ENCODE peak calls at places on chromosomes 7 and 10, in five cellular contexts. One of them, this sample, is unnamed.

GRCh38 chr7:12475362-12476063 is 71.8 kb upstream of the VWDE start:
- DNase-seq in HepG2: no peak
- DNase-seq in IMR-90: peak; percentile 55
- DNase-seq in GM12878: no peak
- DNase-seq in SK-N-SH: no peak
- DNase-seq in this sample: peak; percentile 50

GRCh38 chr7:156897673-156898072 is 4.7 kb upstream of the LMBR1 start:
- DNase-seq in HepG2: no peak
- DNase-seq in IMR-90: peak; percentile 34
- DNase-seq in GM12878: no peak
- DNase-seq in SK-N-SH: no peak
- DNase-seq in this sample: peak; percentile 61

GRCh38 chr10:49539320-49539885 is 482 bp upstream of the ERCC6 start:
- DNase-seq in HepG2: peak; percentile 24
- DNase-seq in IMR-90: peak; percentile 52
- DNase-seq in GM12878: no peak
- DNase-seq in SK-N-SH: peak; percentile 50
- DNase-seq in this sample: peak; percentile 47

GRCh38 chr7:101058355-101058754 is 26.9 kb upstream of the TRIM56 start:
- DNase-seq in HepG2: peak; percentile 48
- DNase-seq in IMR-90: peak; percentile 50
- DNase-seq in GM12878: no peak
- DNase-seq in SK-N-SH: no peak
- DNase-seq in this sample: peak; percentile 51

GRCh38 chr10:43198682-43199005 is 60.4 kb downstream of the CSGALNACT2 start:
- DNase-seq in HepG2: no peak
- DNase-seq in IMR-90: no peak
- DNase-seq in GM12878: no peak
- DNase-seq in SK-N-SH: peak; percentile 14
- DNase-seq in this sample: no peak

GRCh38 chr7:5064391-5065106 is 18.9 kb downstream of the RBAK start:
- DNase-seq in HepG2: no peak
- DNase-seq in IMR-90: no peak
- DNase-seq in GM12878: no peak
- DNase-seq in SK-N-SH: no peak
- DNase-seq in this sample: peak; percentile 61

GRCh38 chr7:139731802-139732470 is 45.9 kb downstream of the HIPK2 start:
- DNase-seq in HepG2: peak; percentile 80
- DNase-seq in IMR-90: peak; percentile 83
- DNase-seq in GM12878: no peak
- DNase-seq in SK-N-SH: no peak
- DNase-seq in this sample: peak; percentile 84

GRCh38 chr7:138338361-138338760 is 121.7 kb upstream of the TRIM24 start:
- DNase-seq in HepG2: no peak
- DNase-seq in IMR-90: no peak
- DNase-seq in GM12878: no peak
- DNase-seq in SK-N-SH: peak; percentile 13
- DNase-seq in this sample: no peak

GRCh38 chr10:37563715-37564108 is 293.7 kb downstream of the ZNF248 start:
- DNase-seq in HepG2: no peak
- DNase-seq in IMR-90: no peak
- DNase-seq in GM12878: no peak
- DNase-seq in SK-N-SH: no peak
- DNase-seq in this sample: no peak

GRCh38 chr10:86342111-86342863 is 24.3 kb downstream of the GRID1 start:
- DNase-seq in HepG2: no peak
- DNase-seq in IMR-90: no peak
- DNase-seq in GM12878: no peak
- DNase-seq in SK-N-SH: no peak
- DNase-seq in this sample: no peak

GRCh38 chr10:75019360-75019759 is 92.1 kb upstream of the SAMD8 start:
- DNase-seq in HepG2: no peak
- DNase-seq in IMR-90: peak; percentile 41
- DNase-seq in GM12878: no peak
- DNase-seq in SK-N-SH: no peak
- DNase-seq in this sample: no peak

GRCh38 chr7:36075561-36075960 is 77.5 kb upstream of the EEPD1 start:
- DNase-seq in HepG2: no peak
- DNase-seq in IMR-90: no peak
- DNase-seq in GM12878: no peak
- DNase-seq in SK-N-SH: no peak
- DNase-seq in this sample: no peak

GRCh38 chr10:127408733-127409132 is 140.4 kb upstream of the NPS start:
- DNase-seq in HepG2: no peak
- DNase-seq in IMR-90: peak; percentile 15
- DNase-seq in GM12878: no peak
- DNase-seq in SK-N-SH: no peak
- DNase-seq in this sample: no peak

GRCh38 chr7:138864667-138865066 is 66.7 kb upstream of the ATP6V0A4 start:
- DNase-seq in HepG2: no peak
- DNase-seq in IMR-90: peak; percentile 78
- DNase-seq in GM12878: no peak
- DNase-seq in SK-N-SH: no peak
- DNase-seq in this sample: peak; percentile 35

GRCh38 chr7:7352845-7353244 is 170.5 kb downstream of the C1GALT1 start:
- DNase-seq in HepG2: peak; percentile 12
- DNase-seq in IMR-90: no peak
- DNase-seq in GM12878: no peak
- DNase-seq in SK-N-SH: no peak
- DNase-seq in this sample: no peak

GRCh38 chr10:29948971-29949370 is 110.4 kb downstream of the JCAD start:
- DNase-seq in HepG2: no peak
- DNase-seq in IMR-90: no peak
- DNase-seq in GM12878: no peak
- DNase-seq in SK-N-SH: no peak
- DNase-seq in this sample: no peak

GRCh38 chr10:103067484-103067883 is 125.6 kb downstream of the NT5C2 start:
- DNase-seq in HepG2: no peak
- DNase-seq in IMR-90: no peak
- DNase-seq in GM12878: no peak
- DNase-seq in SK-N-SH: no peak
- DNase-seq in this sample: no peak

GRCh38 chr7:55247466-55247865 is 117.7 kb upstream of the LANCL2 start:
- DNase-seq in HepG2: no peak
- DNase-seq in IMR-90: peak; percentile 65
- DNase-seq in GM12878: no peak
- DNase-seq in SK-N-SH: no peak
- DNase-seq in this sample: no peak

GRCh38 chr7:99028261-99028971 is 115.5 kb downstream of the SMURF1 start:
- DNase-seq in HepG2: no peak
- DNase-seq in IMR-90: no peak
- DNase-seq in GM12878: no peak
- DNase-seq in SK-N-SH: no peak
- DNase-seq in this sample: no peak

GRCh38 chr7:48244902-48245301 is 73.6 kb downstream of the ABCA13 start:
- DNase-seq in HepG2: no peak
- DNase-seq in IMR-90: peak; percentile 49
- DNase-seq in GM12878: no peak
- DNase-seq in SK-N-SH: no peak
- DNase-seq in this sample: no peak

GRCh38 chr10:121734517-121735137 is 136.4 kb upstream of the FGFR2 start:
- DNase-seq in HepG2: peak; percentile 28
- DNase-seq in IMR-90: no peak
- DNase-seq in GM12878: no peak
- DNase-seq in SK-N-SH: peak; percentile 70
- DNase-seq in this sample: peak; percentile 12
- TF ChIP-seq SMC3 in HepG2: peak; percentile 74
- TF ChIP-seq SMC3 in IMR-90: peak; percentile 68
- TF ChIP-seq SMC3 in GM12878: peak; percentile 82
- TF ChIP-seq SMC3 in SK-N-SH: peak; percentile 67
- TF ChIP-seq SMC3 in this sample: peak; percentile 82

DNA sequence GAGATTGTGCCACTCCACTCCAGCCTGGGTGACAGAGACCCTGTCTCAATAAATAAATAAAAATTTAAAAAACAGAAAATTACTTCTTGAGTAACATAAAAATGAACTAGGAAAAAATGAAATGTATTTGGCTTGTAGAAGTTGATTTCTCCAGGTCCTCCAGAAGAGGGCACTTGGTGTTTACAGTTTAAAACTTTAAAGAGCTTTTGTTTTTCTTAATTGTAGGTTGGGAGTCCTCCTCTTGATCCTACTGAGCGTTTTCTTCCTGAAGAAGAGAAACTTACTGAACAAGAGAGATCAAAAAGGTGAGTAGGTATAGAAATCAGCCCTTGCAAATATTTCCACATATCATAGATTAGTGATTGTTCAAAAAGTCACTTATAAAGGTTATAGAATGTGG is 16.2 kb downstream of the KIFBP start:
- DNase-seq in HepG2: peak; percentile 17
- DNase-seq in IMR-90: peak; percentile 73
- DNase-seq in GM12878: no peak
- DNase-seq in SK-N-SH: peak; percentile 16
- DNase-seq in this sample: peak; percentile 47
- TF ChIP-seq SMC3 in HepG2: peak; percentile 42
- TF ChIP-seq SMC3 in IMR-90: peak; percentile 94
- TF ChIP-seq SMC3 in GM12878: peak; percentile 92
- TF ChIP-seq SMC3 in SK-N-SH: no peak
- TF ChIP-seq SMC3 in this sample: peak; percentile 81

GRCh38 chr10:125217986-125218675 is 57.8 kb upstream of the CTBP2 start:
- DNase-seq in HepG2: no peak
- DNase-seq in IMR-90: peak; percentile 31
- DNase-seq in GM12878: no peak
- DNase-seq in SK-N-SH: no peak
- DNase-seq in this sample: peak; percentile 18
- TF ChIP-seq SMC3 in HepG2: no peak
- TF ChIP-seq SMC3 in IMR-90: no peak
- TF ChIP-seq SMC3 in GM12878: no peak
- TF ChIP-seq SMC3 in SK-N-SH: no peak
- TF ChIP-seq SMC3 in this sample: no peak

DNA sequence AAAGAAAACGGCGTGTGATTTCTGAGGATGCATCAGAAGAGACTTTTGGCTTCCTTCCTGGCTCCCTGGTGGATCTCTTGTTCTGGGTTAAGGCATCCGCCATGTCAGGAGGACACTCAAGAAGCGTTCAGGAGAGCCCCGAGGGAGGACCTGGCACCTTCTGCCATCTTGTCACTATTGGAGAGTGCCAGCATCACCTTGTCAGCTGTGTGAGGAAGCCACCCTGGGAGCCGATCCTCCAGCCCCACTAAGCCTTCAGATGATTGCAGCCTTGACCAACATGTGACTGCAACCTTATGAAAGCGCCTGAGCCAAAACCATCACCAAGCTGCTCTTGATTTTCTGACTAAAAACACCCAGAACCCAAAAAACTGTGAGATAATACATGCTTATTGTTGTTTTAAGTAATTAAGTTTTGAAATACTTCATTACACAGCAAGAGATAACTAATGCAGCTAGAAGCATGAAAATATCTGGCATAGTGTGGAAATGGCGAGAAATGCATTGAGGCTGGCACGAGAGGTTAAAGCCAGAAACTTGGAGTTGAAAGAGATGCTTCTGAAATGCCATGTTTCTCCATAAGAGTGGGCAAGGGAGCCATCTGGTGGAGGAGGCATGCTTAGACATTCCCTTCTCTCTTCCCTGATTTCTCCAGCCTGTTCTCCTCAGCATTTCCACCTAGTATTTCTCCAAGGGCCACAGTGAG is 5.4 kb upstream of the ZFYVE27 start:
- DNase-seq in HepG2: peak; percentile 66
- DNase-seq in IMR-90: peak; percentile 76
- DNase-seq in GM12878: no peak
- DNase-seq in SK-N-SH: peak; percentile 70
- DNase-seq in this sample: peak; percentile 81
- TF ChIP-seq SMC3 in HepG2: peak; percentile 95
- TF ChIP-seq SMC3 in IMR-90: peak; percentile 98
- TF ChIP-seq SMC3 in GM12878: peak; percentile 95
- TF ChIP-seq SMC3 in SK-N-SH: peak; percentile 99
- TF ChIP-seq SMC3 in this sample: peak; percentile 97

GRCh38 chr10:61028861-61029361 is 84.9 kb upstream of the RHOBTB1 start:
- DNase-seq in HepG2: peak; percentile 30
- DNase-seq in IMR-90: peak; percentile 77
- DNase-seq in GM12878: no peak
- DNase-seq in SK-N-SH: no peak
- DNase-seq in this sample: no peak
- TF ChIP-seq SMC3 in HepG2: no peak
- TF ChIP-seq SMC3 in IMR-90: no peak
- TF ChIP-seq SMC3 in GM12878: no peak
- TF ChIP-seq SMC3 in SK-N-SH: no peak
- TF ChIP-seq SMC3 in this sample: no peak

DNA sequence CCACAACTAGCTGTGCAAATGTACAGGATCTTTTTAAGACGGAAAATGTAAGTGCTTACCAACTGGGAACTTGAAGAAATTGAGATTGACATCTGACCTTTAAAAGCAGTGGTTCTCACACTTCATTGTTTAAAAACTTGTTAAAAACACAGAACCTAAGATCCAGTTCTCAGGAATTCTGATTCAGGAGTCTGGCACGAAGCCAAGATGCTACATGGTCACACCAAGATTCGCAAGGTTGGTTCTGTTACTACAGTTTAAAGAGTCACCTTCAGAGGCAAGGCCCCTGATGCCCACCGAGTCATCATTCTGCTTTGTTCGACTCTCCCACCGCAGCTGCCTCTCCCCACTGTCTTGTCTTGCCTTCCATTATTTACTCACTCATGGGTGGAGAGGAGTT is 113.3 kb downstream of the GLI3 start:
- DNase-seq in HepG2: no peak
- DNase-seq in IMR-90: no peak
- DNase-seq in GM12878: no peak
- DNase-seq in SK-N-SH: no peak
- DNase-seq in this sample: no peak
- TF ChIP-seq SMC3 in HepG2: no peak
- TF ChIP-seq SMC3 in IMR-90: no peak
- TF ChIP-seq SMC3 in GM12878: no peak
- TF ChIP-seq SMC3 in SK-N-SH: no peak
- TF ChIP-seq SMC3 in this sample: no peak